ENCODE peak calls at places on chromosomes 12 and 14, in seven cellular contexts. P is testis, I is uterus, A is K562, R is Peyer's patch, W is prostate gland, E is spleen. T is an unnamed sample.
A peak's percentile ranks its signal among the peaks of the same experiment; 100 is the strongest.

GRCh38 chr14:59695198-59695597 is 118.6 kb upstream of the CCDC175 start:
- DNase-seq in E (no peak), R (no peak), P (peak; percentile 48), A (no peak), W (no peak), I (no peak), T (no peak)

GRCh38 chr12:51270067-51270846 is at the start of gene SMAGP:
- DNase-seq in W (peak; percentile 75), R (peak; percentile 88), I (peak; percentile 41), A (peak; percentile 72), P (peak; percentile 48), E (peak; percentile 90), T (peak; percentile 83)

GRCh38 chr14:103169954-103170353 is 46.7 kb downstream of the TNFAIP2 start:
- DNase-seq in P (no peak), E (no peak), R (no peak), A (no peak), I (no peak), W (no peak), T (peak; percentile 18)

GRCh38 chr12:78759387-78759786 is 105.2 kb upstream of the SYT1 start:
- DNase-seq in W (no peak), A (peak; percentile 15), E (no peak), P (no peak), I (no peak), R (no peak), T (no peak)

GRCh38 chr12:452667-453210 is 7.0 kb upstream of the B4GALNT3 start:
- DNase-seq in W (no peak), A (no peak), P (peak; percentile 78), I (no peak), E (no peak), R (no peak), T (no peak)

GRCh38 chr12:17459214-17459613 is 630.8 kb downstream of the RERGL start:
- DNase-seq in R (no peak), A (no peak), W (no peak), P (no peak), E (no peak), I (no peak), T (no peak)

GRCh38 chr12:121132601-121133481 is at the start of gene P2RX7:
- DNase-seq in A (peak; percentile 40), E (peak; percentile 90), P (peak; percentile 94), R (peak; percentile 83), I (peak; percentile 71), W (peak; percentile 62), T (peak; percentile 57)

GRCh38 chr14:92348154-92348553 is 25.2 kb downstream of the SLC24A4 start:
- DNase-seq in I (no peak), R (no peak), A (no peak), W (peak; percentile 81), P (no peak), E (no peak), T (no peak)

GRCh38 chr14:68109132-68109531 is 289.6 kb downstream of the RAD51B start:
- DNase-seq in E (no peak), I (no peak), W (no peak), R (no peak), A (no peak), P (no peak), T (no peak)

GRCh38 chr12:14999421-15000047 is 26.7 kb downstream of the PDE6H start:
- DNase-seq in R (no peak), E (no peak), W (peak; percentile 19), A (no peak), P (peak; percentile 17), I (no peak), T (no peak)

GRCh38 chr14:33992274-33993050 is 41.6 kb upstream of the EGLN3 start:
- DNase-seq in A (no peak), I (no peak), P (no peak), R (no peak), W (no peak), E (no peak), T (no peak)

GRCh38 chr12:2051700-2052625 is 824 bp upstream of the CACNA1C start:
- DNase-seq in R (no peak), E (no peak), A (no peak), P (no peak), I (peak; percentile 58), W (no peak), T (no peak)

GRCh38 chr12:62259311-62259992 is 752 bp upstream of the USP15 start:
- DNase-seq in R (no peak), A (no peak), P (no peak), W (no peak), I (no peak), E (no peak), T (peak; percentile 3)

GRCh38 chr12:51600721-51601120 is 9.7 kb downstream of the SCN8A start:
- DNase-seq in E (no peak), I (no peak), R (no peak), A (no peak), W (no peak), P (no peak), T (no peak)

GRCh38 chr14:23916038-23916437 is 37.5 kb upstream of the DHRS4 start:
- DNase-seq in P (no peak), R (no peak), W (no peak), E (no peak), I (no peak), A (no peak), T (no peak)

GRCh38 chr12:19575307-19576243 is 136.3 kb downstream of the AEBP2 start:
- DNase-seq in W (peak; percentile 33), E (no peak), R (no peak), I (peak; percentile 25), P (no peak), A (peak; percentile 9), T (peak; percentile 56)

GRCh38 chr14:81517798-81518398 is 15.8 kb downstream of the SEL1L start:
- DNase-seq in R (peak; percentile 53), I (peak; percentile 45), P (peak; percentile 69), W (no peak), E (no peak), A (no peak), T (no peak)

GRCh38 chr14:72962829-72963312 is 36.6 kb downstream of the DCAF4 start:
- DNase-seq in E (no peak), R (no peak), P (no peak), A (peak; percentile 67), I (no peak), W (no peak), T (no peak)

GRCh38 chr12:3203713-3204112 is 126.5 kb downstream of the TSPAN9 start:
- DNase-seq in A (no peak), I (no peak), E (no peak), W (no peak), R (no peak), P (no peak), T (no peak)
- H3K4me1 ChIP-seq in A (peaks cover 5% of the 10 kb centered on the region), I (no peaks in the 10 kb centered on the region), E (peaks cover 81% of the 10 kb centered on the region), W (peaks cover 14% of the 10 kb centered on the region), R (peaks cover 12% of the 10 kb centered on the region), P (peaks cover 19% of the 10 kb centered on the region), T (peaks cover 55% of the 10 kb centered on the region)

DNA sequence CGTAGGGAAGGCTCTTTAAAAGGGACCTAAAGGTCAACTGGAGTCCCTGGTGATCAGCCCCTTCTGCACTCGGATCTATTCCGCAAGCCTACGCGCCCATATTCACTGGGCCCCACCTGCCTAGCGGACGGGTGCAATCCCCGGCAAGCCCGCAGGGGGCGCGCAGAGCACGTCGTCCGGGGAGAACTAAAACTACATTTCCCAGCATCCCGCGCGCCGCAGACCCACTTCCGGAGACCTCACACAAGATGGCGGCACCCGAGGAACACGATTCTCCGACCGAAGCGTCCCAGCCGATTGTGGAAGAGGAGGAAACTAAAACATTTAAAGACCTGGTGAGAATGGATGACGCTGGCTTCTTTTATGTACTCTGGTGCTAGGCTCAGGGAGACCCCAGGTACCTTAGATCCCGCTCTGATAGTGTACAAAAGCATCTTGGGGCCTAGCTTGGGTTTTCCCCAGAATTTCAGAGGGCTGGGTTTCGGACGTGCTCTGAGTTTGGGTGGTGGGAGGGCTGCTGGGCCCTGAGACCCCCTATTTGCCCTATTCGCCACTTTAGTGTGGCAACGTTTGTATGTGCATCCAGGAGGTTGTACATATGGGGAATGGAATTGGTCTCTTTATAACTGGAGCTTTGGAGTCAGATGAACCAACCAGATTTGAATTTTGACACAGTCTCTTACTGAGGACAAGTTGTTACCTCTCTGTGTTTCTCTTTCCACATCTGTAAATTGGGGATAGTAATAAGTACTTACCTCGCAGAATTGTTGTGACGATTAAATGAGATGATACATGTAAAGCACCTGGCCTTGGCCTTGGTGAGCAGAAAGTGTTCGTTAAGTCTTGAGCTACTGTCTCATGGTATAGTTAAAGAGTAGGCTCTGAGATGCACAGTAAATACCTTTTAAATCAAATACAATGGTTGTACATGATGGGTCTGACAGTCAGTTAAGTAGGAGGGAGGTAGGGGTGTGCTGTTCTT is at the start of gene DDX47:
- DNase-seq in R (peak; percentile 99), A (peak; percentile 92), I (peak; percentile 96), E (peak; percentile 99), P (peak; percentile 98), W (peak; percentile 94), T (peak; percentile 97)
- TF ChIP-seq POLR2A in R (peak; percentile 43), A (peak; percentile 75), I (peak; percentile 52), E (no peak), P (no peak), W (peak; percentile 43), T (no peak)

GRCh38 chr12:92123780-92124707 is 21.6 kb downstream of the BTG1 start:
- DNase-seq in P (no peak), E (no peak), I (no peak), R (no peak), W (no peak), A (no peak), T (no peak)
- H3K27ac ChIP-seq in P (no peak overlapping the region), E (no peak overlapping the region), I (no peak overlapping the region), R (no peak overlapping the region), W (no peak overlapping the region), A (no peak overlapping the region), T (no peak overlapping the region)

DNA sequence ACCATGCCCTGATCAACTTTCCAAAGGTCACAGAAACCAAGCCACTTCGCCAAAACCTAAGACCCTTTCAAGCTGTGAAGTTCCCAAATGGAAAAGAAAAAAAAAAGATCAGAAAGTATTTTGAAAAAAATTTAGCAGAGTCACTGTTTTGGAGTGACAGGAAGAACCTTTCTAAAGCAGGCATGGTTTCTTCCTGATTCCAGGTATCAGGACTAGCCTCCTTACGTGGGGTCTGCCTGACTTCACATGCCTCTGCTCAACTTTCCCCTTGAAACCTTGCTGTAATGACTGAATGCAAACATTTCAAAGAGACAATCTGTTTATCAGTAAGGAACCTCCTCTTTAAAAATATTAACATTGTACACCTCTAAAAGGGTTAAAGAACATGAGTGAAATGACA is 9.5 kb downstream of the CORO1C start:
- DNase-seq in A (peak; percentile 51), E (no peak), R (no peak), I (no peak), P (no peak), W (no peak), T (no peak)
- H3K4me1 ChIP-seq in A (peaks cover 13% of the 10 kb centered on the region), E (peaks cover 69% of the 10 kb centered on the region), R (no peaks in the 10 kb centered on the region), I (peaks cover 31% of the 10 kb centered on the region), P (peaks cover 15% of the 10 kb centered on the region), W (no peaks in the 10 kb centered on the region), T (no peaks in the 10 kb centered on the region)

GRCh38 chr14:105387530-105387922 is 10.8 kb upstream of the TEX22 start:
- DNase-seq in W (no peak), R (no peak), E (peak; percentile 64), P (no peak), I (no peak), A (no peak), T (no peak)

GRCh38 chr14:105389534-105389933 is 8.8 kb upstream of the TEX22 start:
- DNase-seq in E (no peak), W (no peak), P (no peak), I (no peak), R (no peak), A (no peak), T (no peak)

GRCh38 chr14:105386581-105387529 is 11.5 kb upstream of the TEX22 start:
- DNase-seq in R (no peak), W (no peak), P (no peak), E (no peak), A (no peak), I (no peak), T (no peak)

GRCh38 chr14:105388976-105389375 is 9.4 kb upstream of the TEX22 start:
- DNase-seq in I (no peak), E (no peak), A (no peak), R (no peak), P (no peak), W (no peak), T (no peak)

GRCh38 chr14:105388110-105388951 is 10.0 kb upstream of the TEX22 start:
- DNase-seq in I (no peak), R (no peak), E (no peak), W (no peak), A (no peak), P (no peak), T (no peak)
- TF ChIP-seq POLR2A in I (no peak), R (no peak), E (no peak), W (no peak), A (no peak), P (no peak), T (no peak)

T was measured in thyroid gland.